ENCODE peak calls at places on chromosomes 11 and 22, in eight cellular contexts. Z is cardiac muscle cell; N is heart right ventricle; M is CD4-positive, CD25-positive, alpha-beta regulatory T cell; L is adipocyte; G is BJ; S is astrocyte; O is IMR-90. U is an unnamed sample. For H3K27me3 and H3K36me3, the result is how much of the 10 kb centered on the place peaks cover.

GRCh38 chr11:94145431-94145830 is 16.8 kb downstream of the PANX1 start:
- DNase-seq in Z (no peak), N (no peak), M (no peak), L (no peak), G (no peak), S (no peak), O (no peak), U (no peak)

GRCh38 chr11:70111269-70112016 is 33.3 kb downstream of the ANO1 start:
- DNase-seq in Z (peak), N (peak), M (no peak), L (peak), G (no peak), S (peak), O (peak), U (peak)

GRCh38 chr22:38347944-38348750 is 30.9 kb upstream of the CSNK1E start:
- DNase-seq in Z (no peak), N (no peak), M (no peak), L (no peak), G (no peak), S (no peak), O (peak), U (no peak)

GRCh38 chr11:42770444-42771065 is 541.2 kb upstream of the API5 start:
- DNase-seq in Z (peak), N (no peak), M (no peak), L (peak), G (no peak), S (no peak), O (no peak), U (no peak)

GRCh38 chr22:18954333-18954732 is 18.2 kb upstream of the PRODH start:
- DNase-seq in Z (peak), N (peak), M (peak), L (peak), G (no peak), S (no peak), O (peak), U (peak)

GRCh38 chr11:44916797-44917196 is 33.9 kb downstream of the TP53I11 start:
- DNase-seq in Z (no peak), N (no peak), M (no peak), L (no peak), G (no peak), S (no peak), O (no peak), U (no peak)

GRCh38 chr11:75155570-75156422 is 4.9 kb downstream of the SLCO2B1 start:
- DNase-seq in Z (no peak), N (no peak), M (no peak), L (peak), G (no peak), S (no peak), O (no peak), U (no peak)

GRCh38 chr11:95299078-95299611 is 68.1 kb upstream of the SESN3 start:
- DNase-seq in Z (no peak), N (no peak), M (peak), L (peak), G (no peak), S (peak), O (no peak), U (no peak)

GRCh38 chr11:22626573-22627239 is 1.1 kb upstream of the FANCF start:
- DNase-seq in Z (no peak), N (no peak), M (no peak), L (peak), G (no peak), S (no peak), O (no peak), U (no peak)

GRCh38 chr11:40722179-40722795 is 737.2 kb downstream of the LRRC4C start:
- DNase-seq in Z (peak), N (no peak), M (no peak), L (no peak), G (no peak), S (peak), O (peak), U (peak)

GRCh38 chr11:12372111-12372510 is 5.3 kb upstream of the PARVA start:
- DNase-seq in Z (no peak), N (no peak), M (no peak), L (no peak), G (no peak), S (no peak), O (no peak), U (no peak)

GRCh38 chr22:19527861-19528417 is 3.7 kb upstream of the CLDN5 start:
- DNase-seq in Z (no peak), N (no peak), M (no peak), L (no peak), G (no peak), S (peak), O (peak), U (peak)

GRCh38 chr11:19511413-19512183 is 201.0 kb upstream of the NAV2 start:
- DNase-seq in Z (no peak), N (peak), M (no peak), L (no peak), G (no peak), S (peak), O (no peak), U (peak)

GRCh38 chr11:19110290-19110689 is 6.7 kb upstream of the ZDHHC13 start:
- DNase-seq in Z (no peak), N (peak), M (no peak), L (no peak), G (no peak), S (no peak), O (no peak), U (no peak)

GRCh38 chr11:61516675-61517516 is 8.3 kb downstream of the LRRC10B start:
- DNase-seq in Z (peak), N (no peak), M (peak), L (peak), G (no peak), S (no peak), O (no peak), U (no peak)

GRCh38 chr11:4048340-4048739 is 46.3 kb upstream of the RRM1 start:
- DNase-seq in Z (no peak), N (no peak), M (no peak), L (no peak), G (no peak), S (peak), O (peak), U (no peak)

DNA sequence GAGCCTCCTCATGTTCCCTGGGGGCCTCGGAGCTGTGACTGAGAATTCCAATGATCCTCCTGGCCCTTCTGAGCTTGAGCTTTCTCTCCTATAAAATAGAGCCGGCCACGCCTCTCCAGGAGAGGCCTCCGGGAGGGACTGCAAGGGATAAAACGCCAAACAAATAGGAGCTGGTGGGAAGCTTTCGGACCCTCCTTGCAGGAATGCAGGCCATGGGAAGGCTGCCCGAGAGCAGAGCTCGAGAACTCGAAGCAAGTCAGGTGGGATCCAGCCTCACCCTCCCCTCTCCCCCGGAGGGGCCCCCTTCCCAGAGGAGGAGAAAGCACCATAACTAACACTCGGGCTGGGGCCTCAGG is 34.5 kb downstream of the FLRT1 start:
- DNase-seq in Z (peak), N (no peak), M (no peak), L (no peak), G (no peak), S (no peak), O (no peak), U (no peak)
- H3K27me3 ChIP-seq in Z (under half), N (under half), M (under half), L (under half), G (under half), S (under half), O (under half), U (under half)

GRCh38 chr11:133530501-133530835 is 1.8 kb downstream of the OPCML start:
- DNase-seq in Z (no peak), N (no peak), M (no peak), L (no peak), G (no peak), S (no peak), O (no peak), U (no peak)

GRCh38 chr11:133526790-133527189 is 5.5 kb downstream of the OPCML start:
- DNase-seq in Z (peak), N (peak), M (no peak), L (no peak), G (no peak), S (no peak), O (no peak), U (no peak)

GRCh38 chr11:133531450-133531849 is 851 bp downstream of the OPCML start:
- DNase-seq in Z (no peak), N (no peak), M (no peak), L (no peak), G (no peak), S (no peak), O (no peak), U (no peak)

GRCh38 chr11:133531971-133532651 is at the start of gene OPCML:
- DNase-seq in Z (peak), N (no peak), M (no peak), L (no peak), G (no peak), S (no peak), O (no peak), U (no peak)

DNA sequence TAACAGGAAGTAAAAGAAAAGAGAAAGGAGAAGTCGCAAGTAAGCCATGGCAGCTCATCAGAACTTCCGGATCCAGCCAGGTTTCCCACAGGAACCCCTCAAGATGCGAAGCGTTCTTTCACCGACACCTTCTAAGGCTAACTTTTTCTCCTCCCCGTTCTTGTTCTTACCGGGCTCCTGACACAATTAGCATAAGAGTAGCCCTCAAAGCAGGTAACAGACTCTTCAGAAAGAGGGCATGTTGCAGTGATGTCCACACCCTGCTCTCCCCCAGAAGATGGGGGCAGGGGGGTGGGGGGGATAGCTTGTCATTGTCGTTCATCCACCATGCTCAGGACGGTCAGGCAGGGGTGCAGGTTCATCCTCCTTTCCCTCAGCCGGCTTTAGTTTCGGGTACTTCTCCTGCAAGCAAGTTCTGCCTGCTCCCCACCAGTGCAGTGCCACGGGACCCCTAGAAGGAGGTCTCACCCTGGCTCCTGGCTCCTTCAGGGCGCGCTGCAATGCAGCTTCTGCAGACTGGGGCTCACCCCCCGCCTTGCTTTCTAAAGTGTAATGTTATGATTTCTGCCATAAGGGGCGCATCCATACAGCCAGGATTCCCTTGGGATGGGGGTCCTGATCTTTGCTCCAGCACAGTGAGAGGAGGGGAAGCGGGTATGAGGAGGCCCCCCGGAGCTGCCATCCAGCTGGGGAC is 2.3 kb downstream of the OPCML start:
- DNase-seq in Z (no peak), N (no peak), M (no peak), L (no peak), G (no peak), S (no peak), O (no peak), U (no peak)
- H3K4me3 ChIP-seq in Z (no peak), N (no peak), M (no peak), L (no peak), G (no peak), S (no peak), O (no peak), U (no peak)

GRCh38 chr11:68596231-68596630 is 88.1 kb upstream of the GAL start:
- DNase-seq in Z (no peak), N (no peak), M (no peak), L (no peak), G (no peak), S (no peak), O (no peak), U (no peak)
- H3K36me3 ChIP-seq in Z (half or more), N (half or more), M (half or more), L (half or more), G (under half), S (under half), O (half or more), U (half or more)

DNA sequence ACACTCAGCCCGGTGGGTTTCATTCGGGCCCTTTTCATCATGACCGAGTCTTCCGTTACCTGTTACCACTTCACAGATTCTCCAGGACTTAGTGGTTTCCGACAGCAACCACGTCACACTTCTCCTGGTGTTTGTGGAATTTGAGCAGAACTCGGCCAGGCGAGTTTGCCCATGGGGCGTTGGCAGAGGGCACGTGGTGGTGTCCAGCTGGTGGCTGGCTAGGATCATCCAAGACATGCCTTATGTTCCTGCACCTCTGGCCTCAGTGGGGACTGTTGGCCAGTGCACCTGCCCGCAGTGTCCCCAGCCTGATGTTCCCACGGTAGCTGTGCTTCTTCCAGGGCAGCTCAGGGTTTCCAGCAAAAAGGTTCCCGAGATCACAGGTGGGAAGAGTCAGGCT is 87.3 kb downstream of the ARHGAP8 start:
- DNase-seq in Z (no peak), N (no peak), M (no peak), L (no peak), G (no peak), S (no peak), O (no peak), U (no peak)
- H3K27me3 ChIP-seq in Z (under half), N (under half), M (under half), L (half or more), G (under half), S (under half), O (under half), U (under half)

DNA sequence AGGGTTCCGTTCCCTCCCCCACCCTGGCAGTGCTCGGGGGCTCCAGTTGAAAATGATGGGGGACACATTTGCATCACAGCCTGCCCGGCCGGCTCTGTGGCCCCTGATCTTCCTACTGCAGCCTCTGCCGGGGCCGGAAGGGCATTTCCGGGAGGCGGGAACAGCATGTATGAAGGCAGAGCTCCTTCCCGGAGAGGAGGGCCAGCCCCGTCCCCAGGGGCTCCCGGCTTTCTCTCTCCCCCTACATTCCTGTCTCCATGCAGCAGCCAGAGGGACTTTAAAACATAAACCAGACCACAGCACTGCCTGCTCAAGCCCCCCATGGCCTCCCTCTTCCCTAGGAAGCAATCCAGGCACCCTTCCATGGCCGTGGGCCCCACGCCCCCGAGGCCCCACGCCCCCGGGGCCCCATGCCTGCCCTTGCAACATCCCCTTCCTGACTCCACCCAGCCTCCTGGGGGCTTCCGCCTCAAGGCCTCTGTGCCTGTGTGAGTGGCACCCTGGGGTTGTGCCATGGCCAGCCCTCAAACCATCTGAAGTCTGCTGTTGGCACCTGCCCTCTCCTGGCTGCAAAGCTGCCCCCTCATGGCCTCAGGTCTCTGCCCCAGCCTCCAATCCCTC is 73.1 kb downstream of the CDKN1C start:
- DNase-seq in Z (peak), N (peak), M (no peak), L (peak), G (no peak), S (no peak), O (no peak), U (no peak)
- H3K4me3 ChIP-seq in Z (no peak), N (peak), M (no peak), L (peak), G (no peak), S (no peak), O (no peak), U (no peak)

DNA sequence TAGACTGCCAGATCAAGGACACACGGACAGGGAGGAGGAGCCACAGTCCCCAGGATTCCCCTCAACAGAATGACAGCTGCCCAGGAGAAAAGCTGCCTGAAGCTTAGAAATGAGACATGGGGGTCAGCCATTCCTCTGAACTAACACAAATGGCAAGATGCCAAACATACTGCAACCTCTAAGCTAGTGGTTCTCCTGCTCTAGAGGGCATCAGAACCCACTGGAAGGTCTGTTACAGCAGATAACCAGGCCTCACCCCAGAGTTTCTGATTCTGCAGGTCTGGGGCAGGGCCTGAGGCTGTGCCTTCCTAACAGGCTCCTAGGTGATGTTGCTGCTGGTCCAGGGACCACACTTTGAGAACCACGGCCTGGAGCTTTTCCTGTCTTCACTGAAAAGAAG is 28.6 kb upstream of the BID start:
- DNase-seq in Z (no peak), N (no peak), M (no peak), L (peak), G (no peak), S (no peak), O (peak), U (no peak)
- H3K36me3 ChIP-seq in Z (under half), N (under half), M (under half), L (under half), G (under half), S (under half), O (under half), U (under half)

GRCh38 chr11:134414036-134414731 is 2.1 kb upstream of the B3GAT1 start:
- DNase-seq in Z (no peak), N (no peak), M (no peak), L (no peak), G (no peak), S (no peak), O (no peak), U (no peak)
- H3K27me3 ChIP-seq in Z (half or more), N (half or more), M (under half), L (under half), G (under half), S (under half), O (under half), U (under half)

GRCh38 chr22:41446057-41446501 is 522 bp downstream of the TOB2 start:
- DNase-seq in Z (peak), N (peak), M (no peak), L (peak), G (no peak), S (no peak), O (no peak), U (no peak)

GRCh38 chr22:41448189-41448808 is 1.7 kb upstream of the TOB2 start:
- DNase-seq in Z (peak), N (peak), M (peak), L (peak), G (peak), S (peak), O (peak), U (peak)

GRCh38 chr22:41449321-41449720 is 2.7 kb upstream of the TOB2 start:
- DNase-seq in Z (no peak), N (no peak), M (no peak), L (no peak), G (no peak), S (no peak), O (no peak), U (no peak)

GRCh38 chr22:41446639-41447434 is at the start of gene TOB2:
- DNase-seq in Z (peak), N (peak), M (peak), L (peak), G (peak), S (peak), O (peak), U (peak)

GRCh38 chr22:41447435-41448188 is 1.0 kb upstream of the TOB2 start:
- DNase-seq in Z (peak), N (peak), M (peak), L (peak), G (no peak), S (peak), O (peak), U (peak)
- H3K4me3 ChIP-seq in Z (peak), N (peak), M (peak), L (peak), G (peak), S (peak), O (peak), U (peak)

GRCh38 chr11:57407941-57408475 is 17.6 kb upstream of the PRG2 start:
- DNase-seq in Z (no peak), N (no peak), M (no peak), L (no peak), G (no peak), S (no peak), O (no peak), U (no peak)

GRCh38 chr11:57407010-57407409 is 16.6 kb upstream of the PRG2 start:
- DNase-seq in Z (no peak), N (peak), M (no peak), L (no peak), G (no peak), S (no peak), O (no peak), U (no peak)

GRCh38 chr11:57405271-57405890 is 14.9 kb upstream of the PRG2 start:
- DNase-seq in Z (no peak), N (no peak), M (no peak), L (no peak), G (no peak), S (no peak), O (no peak), U (peak)

GRCh38 chr11:57407521-57407920 is 17.1 kb upstream of the PRG2 start:
- DNase-seq in Z (no peak), N (no peak), M (no peak), L (no peak), G (no peak), S (no peak), O (no peak), U (no peak)

DNA sequence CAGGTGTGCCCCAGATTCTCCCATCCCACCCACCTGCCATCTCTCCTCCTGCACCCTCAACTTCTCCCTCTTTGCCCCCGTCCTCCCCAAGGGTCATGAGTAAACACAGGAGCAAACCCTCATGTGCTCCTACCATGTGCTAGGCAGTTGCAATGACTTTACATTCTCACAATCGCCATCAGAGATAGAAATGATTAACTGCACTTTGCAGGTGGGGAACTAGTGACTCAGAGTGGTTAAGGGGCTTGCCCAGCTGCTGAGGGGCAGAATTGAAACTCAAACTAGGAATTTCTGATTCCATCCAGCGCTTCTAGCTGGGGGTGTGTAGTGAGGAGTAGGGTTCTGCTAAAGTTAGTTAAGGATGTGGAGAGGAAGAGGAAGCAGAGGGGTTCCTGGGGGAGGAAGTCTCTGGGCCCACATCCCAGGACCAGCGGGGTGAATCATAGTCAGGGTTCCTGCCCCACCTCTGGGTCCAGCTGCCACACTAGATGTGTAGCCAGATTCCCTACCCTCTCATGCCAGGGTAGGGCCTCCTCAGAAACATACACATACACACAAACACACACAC is 16.0 kb upstream of the PRG2 start:
- DNase-seq in Z (no peak), N (peak), M (no peak), L (no peak), G (no peak), S (peak), O (peak), U (peak)
- H3K36me3 ChIP-seq in Z (under half), N (under half), M (under half), L (under half), G (under half), S (under half), O (under half), U (half or more)